ENCODE peak calls at places on chromosomes 2 and 18, in four cellular contexts. X is EL, L is trophoblast cell, G is activated T-cell treated with anti-CD3 and anti-CD28 coated beads for 24 hours. R is an unnamed sample.

GRCh38 chr2:223508372-223508771 is 93.8 kb downstream of the SCG2 start:
- DNase-seq in L (no peak), G (no peak), X (no peak), R (no peak)

GRCh38 chr2:118121986-118122767 is 33.9 kb downstream of the INSIG2 start:
- DNase-seq in G (no peak), L (peak; percentile 22), X (no peak), R (no peak)

GRCh38 chr2:116477229-116477628 is 1337.3 kb upstream of the DDX18 start:
- DNase-seq in L (no peak), X (no peak), G (no peak), R (no peak)

GRCh38 chr2:44705356-44705755 is 236.1 kb upstream of the SIX3 start:
- DNase-seq in L (no peak), G (no peak), X (no peak), R (no peak)

GRCh38 chr2:112795720-112796119 is 11.4 kb upstream of the IL1A start:
- DNase-seq in X (no peak), G (no peak), L (peak; percentile 98), R (no peak)

GRCh38 chr18:13570216-13570615 is 156.1 kb downstream of the FAM210A start:
- DNase-seq in G (no peak), X (no peak), L (no peak), R (no peak)

GRCh38 chr2:171018522-171018921 is 89.5 kb downstream of the GORASP2 start:
- DNase-seq in G (no peak), X (no peak), L (no peak), R (no peak)

GRCh38 chr2:7430869-7431641 is 513.8 kb downstream of the RNF144A start:
- DNase-seq in L (peak; percentile 95), X (no peak), G (no peak), R (no peak)

GRCh38 chr2:33451825-33452224 is 24.6 kb upstream of the RASGRP3 start:
- DNase-seq in L (no peak), G (no peak), X (no peak), R (no peak)

GRCh38 chr18:2979871-2980606 is 32.9 kb downstream of the LPIN2 start:
- DNase-seq in X (no peak), L (no peak), G (no peak), R (no peak)

GRCh38 chr2:158635961-158636601 is 159.0 kb upstream of the DAPL1 start:
- DNase-seq in X (no peak), G (no peak), L (no peak), R (no peak)

GRCh38 chr2:173962583-173963110 is 2.5 kb downstream of the SP3 start:
- DNase-seq in L (no peak), G (no peak), X (no peak), R (no peak)

GRCh38 chr2:8837795-8838140 is 355 bp upstream of the KIDINS220 start:
- DNase-seq in L (no peak), G (no peak), X (no peak), R (no peak)

GRCh38 chr2:20590704-20591515 is 60.0 kb downstream of the HS1BP3 start:
- DNase-seq in G (no peak), X (no peak), L (peak; percentile 87), R (no peak)

GRCh38 chr2:158504088-158504487 is 47.3 kb downstream of the PKP4 start:
- DNase-seq in X (no peak), G (no peak), L (no peak), R (no peak)

GRCh38 chr2:12501469-12502147 is 215.1 kb upstream of the TRIB2 start:
- DNase-seq in G (peak; percentile 65), X (peak; percentile 31), L (no peak), R (no peak)

GRCh38 chr2:147782521-147782920 is 62.3 kb upstream of the ACVR2A start:
- DNase-seq in L (no peak), X (peak; percentile 49), G (no peak), R (no peak)

R was measured in occipital lobe.